ENCODE peak calls at places on chromosomes 1 and 21, in ten cellular contexts. W, P, D, F, E, K, R, L, G and Y are unnamed samples. For H3K9me3, the result is how much of the 10 kb centered on the place peaks cover.

GRCh38 chr1:50109647-50110075 is 941 bp downstream of the ELAVL4 start:
- DNase-seq in F (no peak), D (peak), R (no peak), W (no peak), P (no peak), E (no peak), L (no peak), G (no peak), K (no peak), Y (no peak)

GRCh38 chr1:200364831-200365230 is 45.0 kb downstream of the ZNF281 start:
- DNase-seq in D (peak), F (no peak), E (no peak), P (no peak), L (no peak), G (no peak), K (no peak), W (no peak), R (no peak), Y (no peak)

GRCh38 chr1:42953182-42954180 is 5.2 kb downstream of the SLC2A1 start:
- DNase-seq in K (no peak), L (no peak), P (no peak), D (no peak), G (no peak), W (no peak), E (no peak), F (no peak), R (no peak), Y (no peak)

GRCh38 chr1:93616996-93617669 is 64.5 kb downstream of the BCAR3 start:
- DNase-seq in F (no peak), W (no peak), E (no peak), P (no peak), R (no peak), D (peak), G (no peak), L (no peak), K (peak), Y (no peak)

GRCh38 chr1:225476100-225476511 is 48.3 kb upstream of the LBR start:
- DNase-seq in W (no peak), P (no peak), E (no peak), L (no peak), D (no peak), G (peak), F (no peak), R (no peak), K (no peak), Y (no peak)

GRCh38 chr21:45001134-45002095 is 61.6 kb downstream of the SLX9 start:
- DNase-seq in G (no peak), P (no peak), D (peak), W (no peak), L (peak), E (no peak), R (peak), F (no peak), K (peak), Y (no peak)

GRCh38 chr1:160624464-160624863 is 22.4 kb downstream of the SLAMF1 start:
- DNase-seq in D (no peak), W (no peak), E (no peak), P (no peak), F (no peak), L (no peak), K (no peak), G (no peak), R (no peak), Y (no peak)

GRCh38 chr1:201208236-201208635 is 17.6 kb downstream of the IGFN1 start:
- DNase-seq in D (no peak), L (no peak), E (no peak), W (no peak), F (no peak), P (no peak), K (no peak), G (no peak), R (no peak), Y (no peak)

GRCh38 chr1:169367096-169367685 is 406 bp downstream of the NME7 start:
- DNase-seq in F (peak), W (no peak), G (no peak), K (no peak), E (no peak), P (no peak), L (no peak), D (no peak), R (no peak), Y (no peak)

GRCh38 chr1:26686795-26687194 is 9.0 kb upstream of the ARID1A start:
- DNase-seq in L (no peak), K (no peak), F (no peak), E (no peak), R (no peak), P (no peak), W (no peak), G (no peak), D (peak), Y (no peak)

GRCh38 chr1:225817611-225818061 is 7.7 kb downstream of the EPHX1 start:
- DNase-seq in G (no peak), W (no peak), F (peak), L (peak), R (peak), D (peak), K (peak), P (no peak), E (no peak), Y (no peak)

GRCh38 chr1:220631238-220631842 is 58.8 kb upstream of the C1orf115 start:
- DNase-seq in D (no peak), L (no peak), W (no peak), E (no peak), P (no peak), R (no peak), F (no peak), K (no peak), G (no peak), Y (no peak)

GRCh38 chr21:38993561-38993960 is 187.8 kb downstream of the ETS2 start:
- DNase-seq in F (no peak), W (no peak), G (no peak), R (peak), P (no peak), E (no peak), K (peak), D (peak), L (peak), Y (no peak)

GRCh38 chr1:47760248-47760629 is 236.9 kb downstream of the TRABD2B start:
- DNase-seq in E (no peak), F (no peak), L (no peak), D (no peak), P (no peak), W (no peak), R (no peak), K (no peak), G (no peak), Y (no peak)

GRCh38 chr1:85274969-85275453 is 1.4 kb downstream of the BCL10 start:
- DNase-seq in G (no peak), E (no peak), K (no peak), P (no peak), R (no peak), W (no peak), D (peak), F (no peak), L (no peak), Y (no peak)

GRCh38 chr1:44801491-44802305 is 1.5 kb downstream of the PLK3 start:
- DNase-seq in F (peak), W (no peak), P (peak), G (peak), R (no peak), D (no peak), L (no peak), K (no peak), E (no peak), Y (no peak)

GRCh38 chr1:202576816-202577215 is 133.4 kb downstream of the SYT2 start:
- DNase-seq in F (no peak), R (peak), W (no peak), G (no peak), L (no peak), K (no peak), E (no peak), D (peak), P (no peak), Y (no peak)

GRCh38 chr1:47487826-47488450 is 50.1 kb downstream of the FOXD2 start:
- DNase-seq in K (no peak), G (no peak), W (no peak), R (no peak), E (no peak), P (no peak), D (no peak), L (no peak), F (no peak), Y (no peak)

GRCh38 chr1:165456861-165457260 is 11.9 kb upstream of the RXRG start:
- DNase-seq in G (peak), R (no peak), F (no peak), K (no peak), D (no peak), W (no peak), L (no peak), P (no peak), E (no peak), Y (no peak)

GRCh38 chr1:214660900-214661299 is 57.9 kb downstream of the CENPF start:
- DNase-seq in P (no peak), F (peak), E (no peak), G (no peak), L (peak), K (no peak), D (peak), W (no peak), R (peak), Y (no peak)

GRCh38 chr1:8371372-8371991 is 53.6 kb downstream of the SLC45A1 start:
- DNase-seq in W (no peak), P (no peak), D (no peak), G (no peak), R (no peak), F (no peak), L (no peak), E (no peak), K (no peak), Y (no peak)

GRCh38 chr1:192167941-192168685 is 9.9 kb downstream of the RGS18 start:
- DNase-seq in G (no peak), D (peak), W (no peak), E (no peak), L (no peak), R (no peak), K (no peak), F (no peak), P (no peak), Y (no peak)

GRCh38 chr1:64877151-64877550 is 89.2 kb downstream of the JAK1 start:
- DNase-seq in G (no peak), F (no peak), P (peak), K (no peak), D (no peak), L (no peak), R (no peak), W (no peak), E (no peak), Y (no peak)

GRCh38 chr1:240705584-240705983 is 93.6 kb upstream of the GREM2 start:
- DNase-seq in F (no peak), K (no peak), R (no peak), L (no peak), G (no peak), W (no peak), P (no peak), E (no peak), D (peak), Y (no peak)

GRCh38 chr21:43284700-43285099 is 115.9 kb downstream of the CRYAA start:
- DNase-seq in W (no peak), R (no peak), P (no peak), G (no peak), L (no peak), D (no peak), F (no peak), K (no peak), E (no peak), Y (no peak)

GRCh38 chr1:30295674-30296073 is 427.7 kb downstream of the MATN1 start:
- DNase-seq in E (no peak), G (peak), P (no peak), D (no peak), L (no peak), R (no peak), W (no peak), F (no peak), K (no peak), Y (no peak)
- H3K9me3 ChIP-seq in E (under half), G (under half), P (under half), D (under half), L (under half), R (under half), W (under half), F (under half), K (under half), Y (under half)

GRCh38 chr1:95520390-95520789 is 286.4 kb downstream of the RWDD3 start:
- DNase-seq in G (no peak), K (no peak), L (no peak), P (no peak), F (no peak), R (no peak), D (no peak), W (no peak), E (no peak), Y (no peak)
- H3K9me3 ChIP-seq in G (under half), K (under half), L (under half), P (under half), F (under half), R (under half), D (under half), W (under half), E (under half), Y (under half)

DNA sequence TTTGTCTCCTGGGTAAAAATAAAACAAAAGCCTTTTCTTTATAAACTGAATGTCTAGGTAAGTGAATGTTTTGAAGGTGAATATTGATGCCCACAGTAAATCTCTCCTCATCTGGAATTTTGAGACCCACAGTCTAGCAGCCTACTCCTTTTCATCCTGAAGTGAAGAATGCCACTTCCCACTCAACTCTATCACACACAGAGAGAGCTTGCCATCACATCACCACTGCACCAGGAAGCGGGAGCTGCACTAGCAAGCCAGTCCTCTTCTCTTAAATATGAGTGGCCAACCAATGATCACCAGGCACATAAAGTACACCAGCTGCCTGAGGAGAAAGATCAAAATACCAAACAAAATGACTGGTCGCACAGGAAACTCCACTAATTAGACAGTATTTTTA is 140.8 kb downstream of the MRPL39 start:
- DNase-seq in F (no peak), P (no peak), R (no peak), G (no peak), W (no peak), E (no peak), L (no peak), K (no peak), D (no peak), Y (no peak)
- H3K9me3 ChIP-seq in F (under half), P (under half), R (under half), G (under half), W (under half), E (under half), L (under half), K (under half), D (under half), Y (under half)

DNA sequence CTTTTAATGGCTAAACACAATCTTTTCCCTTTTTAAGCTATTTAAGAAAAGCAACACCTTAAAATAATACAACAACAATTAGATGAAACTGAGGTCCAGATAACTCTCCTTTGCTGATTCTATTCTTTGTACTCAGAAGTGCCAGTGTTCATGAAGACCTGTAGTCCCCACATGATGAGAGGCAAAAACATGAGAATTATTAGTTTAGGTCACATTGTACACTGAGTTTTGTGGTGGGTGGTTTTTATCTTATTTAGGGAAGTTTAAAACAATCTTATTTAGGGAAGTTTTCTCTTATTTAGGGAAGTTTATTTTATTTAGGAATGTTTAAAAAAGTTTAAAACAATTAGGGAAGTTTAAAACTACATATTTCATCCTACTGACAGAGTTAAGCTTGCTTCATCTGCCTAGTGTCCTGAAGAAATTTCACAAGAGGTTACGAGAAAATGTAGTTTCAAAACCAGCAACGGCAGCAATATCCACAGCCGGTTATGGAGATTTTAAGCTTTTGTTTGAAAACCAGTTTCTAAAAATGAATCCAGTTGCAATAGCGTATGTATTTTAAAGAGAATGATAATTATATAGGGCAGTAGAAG is 7.8 kb upstream of the OR14I1 start:
- DNase-seq in R (no peak), L (no peak), G (no peak), P (no peak), D (no peak), K (no peak), W (no peak), E (no peak), F (no peak), Y (no peak)
- H3K9me3 ChIP-seq in R (under half), L (under half), G (under half), P (under half), D (under half), K (under half), W (under half), E (under half), F (under half), Y (under half)

GRCh38 chr1:143718524-143718923 is 253.3 kb downstream of the FAM72C start:
- DNase-seq in R (no peak), D (no peak), P (no peak), K (no peak), L (no peak), W (no peak), G (no peak), E (no peak), F (no peak), Y (no peak)
- H3K9me3 ChIP-seq in R (under half), D (under half), P (under half), K (under half), L (under half), W (under half), G (under half), E (under half), F (under half), Y (under half)

DNA sequence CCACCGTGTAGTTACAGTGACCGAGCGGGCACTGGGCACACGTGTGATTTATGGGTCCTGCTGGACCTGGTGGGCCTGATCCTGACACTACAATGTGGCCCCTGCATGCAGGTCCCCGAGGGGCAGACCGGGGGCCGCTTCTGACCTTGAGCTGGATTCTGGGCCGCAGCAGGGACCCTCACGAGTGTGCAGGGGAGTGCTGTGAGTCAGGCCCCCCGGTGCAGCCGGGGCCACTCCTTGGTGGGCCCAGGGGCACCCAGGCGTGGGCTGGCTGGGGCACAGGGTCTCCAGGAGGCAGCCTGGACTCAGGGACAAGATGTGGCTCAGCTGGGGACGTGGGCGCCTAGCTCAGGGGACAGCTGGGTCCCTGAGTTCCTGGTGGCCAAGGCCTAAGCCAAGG is 77.5 kb upstream of the TTC34 start:
- DNase-seq in D (no peak), E (no peak), P (no peak), L (no peak), R (no peak), G (no peak), F (no peak), W (no peak), K (no peak), Y (no peak)
- H3K9me3 ChIP-seq in D (under half), E (under half), P (under half), L (under half), R (half or more), G (under half), F (under half), W (under half), K (under half), Y (under half)